ENCODE peak calls at places on chromosomes 6 and 20, in eight cellular contexts. I, B, O, V, Q, N, L and Z are unnamed samples.

GRCh38 chr6:145044606-145045275 is 690.6 kb downstream of the EPM2A start:
- DNase-seq in I (no peak), O (no peak), B (no peak), L (no peak), N (no peak), Q (no peak), V (no peak), Z (no peak)

GRCh38 chr6:56245903-56246351 is 1.5 kb downstream of the COL21A1 start:
- DNase-seq in Q (no peak), V (no peak), I (no peak), B (no peak), L (no peak), N (no peak), O (no peak), Z (no peak)

GRCh38 chr20:49832632-49833327 is 20.2 kb downstream of the SLC9A8 start:
- DNase-seq in I (no peak), N (no peak), L (peak; percentile 48), Q (no peak), B (no peak), O (no peak), V (no peak), Z (no peak)

GRCh38 chr6:33249732-33250625 is 21.7 kb downstream of the VPS52 start:
- DNase-seq in I (no peak), O (no peak), L (peak; percentile 18), V (peak; percentile 12), B (no peak), Q (peak; percentile 55), N (no peak), Z (no peak)

GRCh38 chr6:141824258-141824795 is 308.4 kb upstream of the GJE1 start:
- DNase-seq in O (no peak), B (no peak), Q (no peak), N (no peak), I (no peak), L (no peak), V (no peak), Z (no peak)

GRCh38 chr6:14524319-14524718 is 406.7 kb downstream of the CD83 start:
- DNase-seq in O (no peak), Q (no peak), I (no peak), N (no peak), V (no peak), B (no peak), L (peak; percentile 26), Z (no peak)

GRCh38 chr20:33443512-33444239 is at the start of gene SNTA1:
- DNase-seq in O (peak; percentile 99), N (peak; percentile 89), I (peak; percentile 99), B (peak; percentile 96), V (peak; percentile 78), L (peak; percentile 98), Q (peak; percentile 97), Z (peak; percentile 99)

GRCh38 chr6:26431258-26432162 is 8.8 kb upstream of the BTN3A3 start:
- DNase-seq in L (peak; percentile 35), V (no peak), N (no peak), I (no peak), O (no peak), B (no peak), Q (no peak), Z (no peak)

GRCh38 chr6:116060572-116061283 is at the start of gene FRK:
- DNase-seq in N (no peak), O (peak; percentile 44), Q (no peak), I (no peak), V (no peak), L (peak; percentile 15), B (no peak), Z (peak; percentile 62)

GRCh38 chr6:2918936-2919335 is 15.8 kb upstream of the SERPINB9 start:
- DNase-seq in V (no peak), I (no peak), L (no peak), N (no peak), Q (peak; percentile 6), O (no peak), B (no peak), Z (no peak)

GRCh38 chr6:28985396-28986164 is 19.5 kb downstream of the ZNF311 start:
- DNase-seq in V (peak; percentile 89), B (peak; percentile 94), I (peak; percentile 96), Q (peak; percentile 92), O (peak; percentile 84), L (peak; percentile 55), N (no peak), Z (peak; percentile 96)

GRCh38 chr6:116876635-116877611 is at the start of gene RFX6:
- DNase-seq in B (no peak), N (no peak), V (no peak), Q (no peak), L (no peak), I (no peak), O (peak; percentile 52), Z (peak; percentile 57)

GRCh38 chr6:63598001-63598250 is 25.6 kb downstream of the LOC128125822 start:
- DNase-seq in Q (no peak), V (no peak), L (no peak), I (no peak), O (no peak), N (no peak), B (peak; percentile 66), Z (peak; percentile 49)

GRCh38 chr20:61526907-61527306 is 274.8 kb downstream of the CDH4 start:
- DNase-seq in L (no peak), O (no peak), Q (no peak), B (no peak), N (no peak), I (no peak), V (peak; percentile 17), Z (no peak)

GRCh38 chr6:149852180-149852579 is 12.0 kb downstream of the LRP11 start:
- DNase-seq in I (peak; percentile 42), N (no peak), L (peak; percentile 39), Q (peak; percentile 72), V (no peak), B (peak; percentile 47), O (no peak), Z (no peak)

GRCh38 chr6:26064619-26065257 is 22.5 kb upstream of the HFE start:
- DNase-seq in I (peak; percentile 72), N (no peak), L (no peak), B (peak; percentile 58), V (no peak), Q (no peak), O (no peak), Z (peak; percentile 65)

GRCh38 chr20:7695622-7696021 is 244.6 kb downstream of the HAO1 start:
- DNase-seq in L (no peak), V (no peak), B (no peak), Q (no peak), O (no peak), N (no peak), I (no peak), Z (no peak)

GRCh38 chr6:63764318-63764916 is 128.8 kb downstream of the PHF3 start:
- DNase-seq in Q (no peak), I (peak; percentile 37), V (no peak), O (no peak), N (no peak), B (peak; percentile 49), L (no peak), Z (peak; percentile 27)

GRCh38 chr20:3808141-3808479 is 12.0 kb downstream of the CDC25B start:
- DNase-seq in B (peak; percentile 56), V (peak; percentile 56), Q (peak; percentile 96), L (peak; percentile 80), O (no peak), N (no peak), I (peak; percentile 96), Z (no peak)

GRCh38 chr6:63537126-63537958 is 34.9 kb upstream of the LOC128125822 start:
- DNase-seq in B (no peak), O (no peak), L (no peak), Q (no peak), I (no peak), V (no peak), N (no peak), Z (peak; percentile 29)

GRCh38 chr6:43520097-43520496 is 3.2 kb downstream of the POLR1C start:
- DNase-seq in B (no peak), L (no peak), I (no peak), N (no peak), Q (no peak), O (no peak), V (no peak), Z (no peak)

GRCh38 chr6:39430968-39431523 is 108.5 kb upstream of the KCNK16 start:
- DNase-seq in Q (peak; percentile 80), O (no peak), B (peak; percentile 78), N (no peak), V (peak; percentile 84), I (no peak), L (peak; percentile 78), Z (peak; percentile 88)

GRCh38 chr6:129429953-129430352 is 280.0 kb downstream of the ARHGAP18 start:
- DNase-seq in N (no peak), Q (no peak), L (no peak), B (no peak), I (no peak), V (no peak), O (no peak), Z (no peak)

GRCh38 chr20:51586005-51586440 is 43.5 kb upstream of the NFATC2 start:
- DNase-seq in V (peak; percentile 38), Q (peak; percentile 54), O (no peak), N (no peak), L (no peak), I (peak; percentile 67), B (no peak), Z (no peak)

GRCh38 chr20:1319462-1319861 is 9.5 kb downstream of the SDCBP2 start:
- DNase-seq in I (no peak), L (no peak), B (no peak), V (no peak), O (no peak), Q (no peak), N (no peak), Z (no peak)

GRCh38 chr6:82248233-82248735 is 740 bp upstream of the IBTK start:
- DNase-seq in L (no peak), I (peak; percentile 75), O (peak; percentile 53), B (peak; percentile 33), V (no peak), N (no peak), Q (no peak), Z (peak; percentile 67)

GRCh38 chr6:18004256-18004985 is 17.0 kb upstream of the KIF13A start:
- DNase-seq in I (no peak), O (no peak), V (peak; percentile 64), B (no peak), Q (no peak), N (no peak), L (no peak), Z (no peak)